ENCODE peak calls at places on chromosomes 16 and 17, in six cellular contexts. V is fibroblast of pulmonary artery, F is foreskin fibroblast, N is A549, M is activated B cell treated with CpG ODN at 0.5 μM for 24 hours, K is lung. G is an unnamed sample.

GRCh38 chr17:55228683-55229192 is 36.0 kb upstream of the HLF start:
- DNase-seq in K (no peak), F (no peak), N (no peak), V (no peak), M (no peak), G (peak; percentile 70)

GRCh38 chr17:68707032-68707431 is 105.9 kb upstream of the FAM20A start:
- DNase-seq in F (peak; percentile 79), N (no peak), K (no peak), V (no peak), M (no peak), G (peak; percentile 69)

GRCh38 chr17:29593546-29594440 is 861 bp downstream of the ANKRD13B start:
- DNase-seq in M (no peak), N (no peak), V (no peak), K (no peak), F (no peak), G (no peak)

GRCh38 chr17:66627985-66628384 is 206.9 kb upstream of the CACNG5 start:
- DNase-seq in K (no peak), V (no peak), F (no peak), N (no peak), M (no peak), G (no peak)

GRCh38 chr16:64478258-64478906 is 643.5 kb downstream of the CDH11 start:
- DNase-seq in N (no peak), V (peak; percentile 69), M (no peak), K (peak; percentile 53), F (peak; percentile 57), G (peak; percentile 59)

GRCh38 chr17:33433581-33433980 is 140.5 kb upstream of the ASIC2 start:
- DNase-seq in N (no peak), M (no peak), K (no peak), F (no peak), V (no peak), G (no peak)

GRCh38 chr17:78921437-78921971 is 3.7 kb downstream of the TIMP2 start:
- DNase-seq in V (no peak), M (no peak), F (no peak), N (no peak), K (no peak), G (no peak)

GRCh38 chr16:77590707-77591106 is 131.6 kb upstream of the NUDT7 start:
- DNase-seq in V (no peak), F (no peak), N (no peak), M (no peak), K (no peak), G (no peak)

GRCh38 chr17:62648247-62648953 is 20.9 kb downstream of the MRC2 start:
- DNase-seq in V (no peak), F (no peak), N (no peak), M (no peak), K (no peak), G (no peak)

GRCh38 chr17:17028059-17028877 is 14.0 kb upstream of the MPRIP start:
- DNase-seq in F (no peak), K (peak; percentile 90), N (peak; percentile 99), M (no peak), V (peak; percentile 76), G (peak; percentile 96)

GRCh38 chr17:36849871-36850348 is 87.4 kb upstream of the LHX1 start:
- DNase-seq in M (no peak), N (peak; percentile 38), F (peak; percentile 61), V (peak; percentile 84), K (no peak), G (peak; percentile 84)

GRCh38 chr17:36835036-36835435 is 102.2 kb upstream of the LHX1 start:
- DNase-seq in M (no peak), N (no peak), K (no peak), F (no peak), V (no peak), G (no peak)

GRCh38 chr17:79420318-79421243 is 190.3 kb downstream of the RBFOX3 start:
- DNase-seq in M (no peak), N (peak; percentile 51), V (peak; percentile 26), F (peak; percentile 13), K (no peak), G (no peak)

GRCh38 chr17:28181568-28181967 is 137.4 kb upstream of the TMEM97 start:
- DNase-seq in K (no peak), F (no peak), M (no peak), V (no peak), N (no peak), G (no peak)

GRCh38 chr17:14061666-14062560 is 7.4 kb upstream of the COX10 start:
- DNase-seq in N (no peak), F (peak; percentile 75), K (peak; percentile 48), M (no peak), V (peak; percentile 92), G (peak; percentile 83)

GRCh38 chr17:1774390-1775176 is 12.7 kb downstream of the SERPINF1 start:
- DNase-seq in M (no peak), K (no peak), V (no peak), F (no peak), N (no peak), G (no peak)

GRCh38 chr16:48681520-48681919 is 71.5 kb upstream of the N4BP1 start:
- DNase-seq in K (no peak), F (no peak), V (no peak), M (no peak), N (no peak), G (no peak)
- TF ChIP-seq CTCF in K (no peak), F (no peak), V (no peak), M (no peak), N (no peak), G (no peak)

DNA sequence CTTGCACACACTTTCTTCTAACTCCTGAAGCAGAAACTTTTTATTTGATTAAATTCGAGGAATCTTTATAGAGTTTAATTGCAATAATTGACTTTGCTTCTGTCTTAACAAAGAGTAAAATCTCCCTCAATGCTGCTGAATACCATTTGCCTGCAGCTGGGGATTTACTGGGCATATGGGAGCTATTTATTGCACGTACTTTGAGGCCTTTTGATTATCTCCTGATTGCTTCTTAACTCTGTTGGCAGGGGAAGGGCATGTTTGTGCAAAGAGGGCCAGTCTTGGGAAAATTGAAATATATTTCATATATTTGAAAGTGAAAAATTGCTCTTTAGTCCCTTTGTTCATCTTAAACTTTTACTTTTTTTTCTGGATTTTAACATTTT is 156.8 kb upstream of the CHMP6 start:
- DNase-seq in K (no peak), V (no peak), M (no peak), N (no peak), F (no peak), G (no peak)
- TF ChIP-seq CTCF in K (no peak), V (no peak), M (no peak), N (no peak), F (no peak), G (no peak)

DNA sequence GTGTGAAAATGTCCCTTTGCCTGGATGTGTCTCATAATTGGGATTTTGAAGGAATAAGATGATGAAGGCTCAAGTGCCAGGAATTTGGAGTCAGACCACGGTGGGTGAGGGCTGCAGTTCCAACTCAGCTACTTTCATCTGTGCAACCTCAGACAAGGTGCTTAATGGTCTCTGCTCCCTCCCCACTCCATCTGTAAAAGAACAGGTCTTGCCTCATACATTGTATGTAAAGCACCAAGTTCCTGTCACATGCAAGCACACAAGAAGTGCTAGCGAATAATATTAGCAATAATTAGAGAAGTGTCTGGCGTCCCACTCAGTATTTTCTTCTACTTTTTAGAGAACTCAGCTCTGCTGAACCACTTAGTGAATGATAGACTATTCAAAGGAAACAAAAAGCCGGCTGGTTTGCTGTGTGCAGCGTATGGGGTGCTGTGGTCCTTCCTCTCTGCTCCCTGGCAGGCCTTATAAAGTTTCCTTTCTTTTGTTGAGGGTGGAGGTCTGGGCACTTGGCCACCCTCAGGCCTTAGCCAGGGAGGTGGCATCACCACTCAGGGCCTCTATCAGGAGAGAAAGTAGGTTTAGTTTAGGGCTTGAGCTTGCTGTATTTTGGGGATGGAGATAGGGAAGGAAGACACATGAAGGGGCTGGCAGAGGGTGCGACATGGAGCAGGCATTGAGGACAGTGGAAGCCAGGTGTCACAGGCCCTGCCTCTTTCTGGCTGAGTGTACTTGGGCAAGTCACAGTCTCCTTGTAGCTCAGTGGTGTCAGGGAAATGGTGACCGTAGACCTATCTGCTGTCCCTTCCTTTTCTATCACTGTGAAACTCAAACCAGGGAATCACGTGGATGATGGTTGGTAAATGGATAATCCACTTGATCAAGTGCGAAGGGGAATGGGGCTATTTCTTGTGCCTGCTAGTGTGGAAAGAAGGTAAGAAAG is 6.5 kb downstream of the TBX4 start:
- DNase-seq in K (no peak), V (no peak), M (no peak), N (no peak), F (no peak), G (no peak)
- TF ChIP-seq CTCF in K (no peak), V (no peak), M (no peak), N (no peak), F (no peak), G (no peak)

DNA sequence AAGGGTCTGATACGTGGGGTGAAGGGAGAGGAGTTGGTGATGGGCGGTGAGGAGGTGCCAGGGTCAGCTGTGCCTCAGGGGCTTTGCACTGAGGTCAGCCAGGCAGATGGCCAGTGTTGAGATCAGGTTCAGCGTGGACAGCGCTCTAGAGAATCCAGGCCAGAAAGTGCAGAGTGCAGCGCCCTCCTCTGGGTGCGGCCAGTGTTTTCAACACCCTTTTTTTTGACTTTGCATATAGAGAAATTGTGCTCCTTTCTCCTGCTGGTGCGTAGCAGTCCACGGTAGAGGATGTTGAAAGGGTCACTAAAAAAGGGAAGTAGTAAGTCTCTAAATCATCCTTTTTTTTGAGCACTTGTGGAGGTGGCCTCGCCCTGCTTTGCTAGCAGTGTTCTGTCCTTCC is 53.9 kb downstream of the BANP start:
- DNase-seq in M (peak; percentile 20), F (no peak), V (no peak), K (no peak), N (no peak), G (no peak)
- TF ChIP-seq CTCF in M (no peak), F (no peak), V (peak; percentile 18), K (no peak), N (peak; percentile 10), G (no peak)